ENCODE peak calls at places on chromosome 15, in eight cellular contexts. E is HFFc6, W is LHCN-M2, G is putamen, D is lower lobe of right lung, B is DMS153, Z is NCI-H1417 treated with DMSO at 0.1 percent for 48 hours, F is amniotic stem cell. U is an unnamed sample.

GRCh38 chr15:60102748-60103147 is 98.6 kb downstream of the FOXB1 start:
- DNase-seq in F (no peak), B (no peak), G (no peak), E (no peak), D (no peak), W (no peak), Z (no peak), U (no peak)

GRCh38 chr15:64894395-64895056 is 17.2 kb upstream of the ANKDD1A start:
- DNase-seq in G (no peak), B (peak; percentile 3), E (no peak), W (no peak), F (no peak), Z (no peak), D (peak; percentile 57), U (no peak)

GRCh38 chr15:100879461-100880138 is at the start of gene ALDH1A3:
- DNase-seq in Z (no peak), W (no peak), F (peak; percentile 17), D (no peak), B (no peak), E (no peak), G (no peak), U (no peak)

GRCh38 chr15:69045810-69046209 is 31.3 kb downstream of the NOX5 start:
- DNase-seq in Z (no peak), G (no peak), W (no peak), F (no peak), D (no peak), B (no peak), E (no peak), U (no peak)

GRCh38 chr15:83602021-83602420 is 51.9 kb upstream of the ADAMTSL3 start:
- DNase-seq in Z (no peak), F (no peak), G (no peak), D (no peak), E (no peak), W (no peak), B (no peak), U (no peak)

GRCh38 chr15:70213779-70214178 is 116.1 kb upstream of the TLE3 start:
- DNase-seq in D (no peak), B (no peak), E (no peak), F (no peak), W (no peak), G (no peak), Z (no peak), U (no peak)

GRCh38 chr15:76313731-76314130 is 2.5 kb upstream of the ETFA start:
- DNase-seq in F (no peak), Z (no peak), E (no peak), W (no peak), G (no peak), D (no peak), B (no peak), U (no peak)

GRCh38 chr15:92413511-92413910 is 19.8 kb downstream of the ST8SIA2 start:
- DNase-seq in Z (no peak), E (no peak), W (peak; percentile 60), D (no peak), B (no peak), F (no peak), G (no peak), U (no peak)

GRCh38 chr15:89119489-89120478 is 31.5 kb downstream of the ABHD2 start:
- DNase-seq in W (peak; percentile 83), B (peak; percentile 32), D (no peak), F (peak; percentile 57), G (no peak), E (no peak), Z (no peak), U (no peak)

GRCh38 chr15:50907866-50908208 is 646 bp upstream of the AP4E1 start:
- DNase-seq in Z (no peak), F (no peak), D (no peak), G (peak; percentile 32), B (no peak), E (peak; percentile 20), W (peak; percentile 28), U (no peak)

U was measured in NCI-H187 treated with DMSO at 0.1 percent for 48 hours.